ENCODE peak calls at places on chromosome 5, in six cellular contexts. One of them, this sample, is unnamed.

GRCh38 chr5:137753227-137753985 is 757 bp downstream of the HNRNPA0 start:
- DNase-seq in neural progenitor cell: peak
- DNase-seq in coronary artery: peak
- DNase-seq in activated B cell treated with CpG ODN at 0.5 μM for 24 hours: peak
- DNase-seq in brain microvascular endothelial cell: no peak
- DNase-seq in mammary epithelial cell: no peak
- DNase-seq in this sample: peak

GRCh38 chr5:163506726-163507125 is 1.3 kb downstream of the MAT2B start:
- DNase-seq in neural progenitor cell: no peak
- DNase-seq in coronary artery: no peak
- DNase-seq in activated B cell treated with CpG ODN at 0.5 μM for 24 hours: no peak
- DNase-seq in brain microvascular endothelial cell: peak
- DNase-seq in mammary epithelial cell: peak
- DNase-seq in this sample: no peak

GRCh38 chr5:32230356-32231099 is 56.4 kb upstream of the GOLPH3 start:
- DNase-seq in neural progenitor cell: no peak
- DNase-seq in coronary artery: no peak
- DNase-seq in activated B cell treated with CpG ODN at 0.5 μM for 24 hours: no peak
- DNase-seq in brain microvascular endothelial cell: no peak
- DNase-seq in mammary epithelial cell: no peak
- DNase-seq in this sample: no peak

GRCh38 chr5:39755986-39756385 is 331.2 kb upstream of the DAB2 start:
- DNase-seq in neural progenitor cell: no peak
- DNase-seq in coronary artery: no peak
- DNase-seq in activated B cell treated with CpG ODN at 0.5 μM for 24 hours: no peak
- DNase-seq in brain microvascular endothelial cell: peak
- DNase-seq in mammary epithelial cell: peak
- DNase-seq in this sample: no peak

GRCh38 chr5:124504081-124504916 is 242.1 kb downstream of the ZNF608 start:
- DNase-seq in neural progenitor cell: peak
- DNase-seq in coronary artery: no peak
- DNase-seq in activated B cell treated with CpG ODN at 0.5 μM for 24 hours: no peak
- DNase-seq in brain microvascular endothelial cell: peak
- DNase-seq in mammary epithelial cell: no peak
- DNase-seq in this sample: no peak

GRCh38 chr5:766666-767431 is 17.7 kb downstream of the ZDHHC11B start:
- DNase-seq in neural progenitor cell: no peak
- DNase-seq in coronary artery: peak
- DNase-seq in activated B cell treated with CpG ODN at 0.5 μM for 24 hours: no peak
- DNase-seq in brain microvascular endothelial cell: no peak
- DNase-seq in mammary epithelial cell: no peak
- DNase-seq in this sample: peak

GRCh38 chr5:133423618-133424282 is 188.6 kb downstream of the FSTL4 start:
- DNase-seq in neural progenitor cell: peak
- DNase-seq in coronary artery: no peak
- DNase-seq in activated B cell treated with CpG ODN at 0.5 μM for 24 hours: peak
- DNase-seq in brain microvascular endothelial cell: peak
- DNase-seq in mammary epithelial cell: peak
- DNase-seq in this sample: peak

GRCh38 chr5:63963080-63963735 is 963 bp upstream of the HTR1A start:
- DNase-seq in neural progenitor cell: peak
- DNase-seq in coronary artery: no peak
- DNase-seq in activated B cell treated with CpG ODN at 0.5 μM for 24 hours: no peak
- DNase-seq in brain microvascular endothelial cell: peak
- DNase-seq in mammary epithelial cell: peak
- DNase-seq in this sample: no peak

GRCh38 chr5:465591-466403 is 22.8 kb downstream of the EXOC3 start:
- DNase-seq in neural progenitor cell: no peak
- DNase-seq in coronary artery: peak
- DNase-seq in activated B cell treated with CpG ODN at 0.5 μM for 24 hours: peak
- DNase-seq in brain microvascular endothelial cell: no peak
- DNase-seq in mammary epithelial cell: no peak
- DNase-seq in this sample: no peak

GRCh38 chr5:74865799-74866652 is at the start of gene FAM169A:
- DNase-seq in neural progenitor cell: peak
- DNase-seq in coronary artery: no peak
- DNase-seq in activated B cell treated with CpG ODN at 0.5 μM for 24 hours: peak
- DNase-seq in brain microvascular endothelial cell: no peak
- DNase-seq in mammary epithelial cell: peak
- DNase-seq in this sample: peak

GRCh38 chr5:44981708-44982107 is 173.0 kb downstream of the MRPS30 start:
- DNase-seq in neural progenitor cell: no peak
- DNase-seq in coronary artery: no peak
- DNase-seq in activated B cell treated with CpG ODN at 0.5 μM for 24 hours: no peak
- DNase-seq in brain microvascular endothelial cell: no peak
- DNase-seq in mammary epithelial cell: no peak
- DNase-seq in this sample: no peak

GRCh38 chr5:139271201-139272027 is 22.1 kb upstream of the MATR3 start:
- DNase-seq in neural progenitor cell: no peak
- DNase-seq in coronary artery: no peak
- DNase-seq in activated B cell treated with CpG ODN at 0.5 μM for 24 hours: no peak
- DNase-seq in brain microvascular endothelial cell: peak
- DNase-seq in mammary epithelial cell: peak
- DNase-seq in this sample: no peak

GRCh38 chr5:443239-444151 is 519 bp downstream of the EXOC3 start:
- DNase-seq in neural progenitor cell: no peak
- DNase-seq in coronary artery: peak
- DNase-seq in activated B cell treated with CpG ODN at 0.5 μM for 24 hours: peak
- DNase-seq in brain microvascular endothelial cell: no peak
- DNase-seq in mammary epithelial cell: no peak
- DNase-seq in this sample: no peak

GRCh38 chr5:141763526-141763925 is 81.5 kb upstream of the ARAP3 start:
- DNase-seq in neural progenitor cell: no peak
- DNase-seq in coronary artery: no peak
- DNase-seq in activated B cell treated with CpG ODN at 0.5 μM for 24 hours: no peak
- DNase-seq in brain microvascular endothelial cell: no peak
- DNase-seq in mammary epithelial cell: no peak
- DNase-seq in this sample: no peak

GRCh38 chr5:123099514-123100151 is 10.6 kb downstream of the PRDM6 start:
- DNase-seq in neural progenitor cell: peak
- DNase-seq in coronary artery: no peak
- DNase-seq in activated B cell treated with CpG ODN at 0.5 μM for 24 hours: no peak
- DNase-seq in brain microvascular endothelial cell: no peak
- DNase-seq in mammary epithelial cell: no peak
- DNase-seq in this sample: peak
- TF ChIP-seq CTCF in neural progenitor cell: peak
- TF ChIP-seq CTCF in coronary artery: no peak
- TF ChIP-seq CTCF in activated B cell treated with CpG ODN at 0.5 μM for 24 hours: no peak
- TF ChIP-seq CTCF in brain microvascular endothelial cell: peak
- TF ChIP-seq CTCF in mammary epithelial cell: peak
- TF ChIP-seq CTCF in this sample: no peak

DNA sequence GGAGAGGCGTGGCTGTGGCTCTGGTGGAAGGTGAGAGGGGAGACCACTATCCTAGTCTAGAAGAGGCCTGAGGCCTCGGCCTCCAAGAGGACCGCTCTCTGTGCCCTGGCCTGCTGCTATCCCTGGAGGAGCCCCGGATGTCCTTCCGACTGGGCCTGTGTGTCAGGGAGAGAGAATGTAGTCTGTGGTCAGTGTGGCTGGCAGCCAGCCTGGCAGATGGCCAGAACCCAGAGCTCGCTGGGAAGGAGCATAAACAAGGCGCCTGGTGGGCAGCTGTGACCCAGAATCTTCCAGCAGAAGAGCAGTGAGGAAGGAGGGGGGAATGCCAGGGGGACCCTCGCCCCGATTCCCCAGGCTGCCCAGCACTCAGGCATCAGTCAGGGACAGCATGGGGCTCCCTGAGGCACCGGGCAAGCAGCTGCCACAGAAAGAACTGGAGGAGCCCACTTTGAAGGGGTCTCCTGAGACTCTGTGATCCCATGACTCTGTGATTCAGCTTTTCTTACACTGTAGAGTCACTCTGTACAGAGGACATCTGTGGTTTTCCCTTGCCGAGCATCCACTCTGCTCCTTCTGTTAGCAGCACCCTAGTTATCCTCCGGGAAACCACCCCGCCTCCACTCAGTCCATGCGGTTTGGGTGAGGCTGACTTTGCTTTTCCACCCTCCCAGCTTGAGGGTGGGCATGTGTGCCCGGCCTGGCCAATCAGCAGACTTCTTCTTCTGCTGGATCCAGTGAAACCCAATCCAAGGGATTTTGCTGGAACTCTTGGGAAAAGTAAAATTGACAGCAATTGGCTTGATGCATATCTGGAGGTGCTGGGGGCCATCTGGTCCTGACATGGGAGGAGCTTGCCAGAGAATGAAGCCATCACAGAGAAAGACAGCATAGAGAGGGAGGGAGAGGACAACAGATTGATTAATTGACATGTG is 46.2 kb upstream of the PWWP2A start:
- DNase-seq in neural progenitor cell: peak
- DNase-seq in coronary artery: peak
- DNase-seq in activated B cell treated with CpG ODN at 0.5 μM for 24 hours: no peak
- DNase-seq in brain microvascular endothelial cell: peak
- DNase-seq in mammary epithelial cell: peak
- DNase-seq in this sample: peak
- TF ChIP-seq CTCF in neural progenitor cell: no peak
- TF ChIP-seq CTCF in coronary artery: no peak
- TF ChIP-seq CTCF in activated B cell treated with CpG ODN at 0.5 μM for 24 hours: no peak
- TF ChIP-seq CTCF in brain microvascular endothelial cell: no peak
- TF ChIP-seq CTCF in mammary epithelial cell: no peak
- TF ChIP-seq CTCF in this sample: no peak

GRCh38 chr5:56818409-56819026 is 3.2 kb downstream of the MAP3K1 start:
- DNase-seq in neural progenitor cell: no peak
- DNase-seq in coronary artery: no peak
- DNase-seq in activated B cell treated with CpG ODN at 0.5 μM for 24 hours: no peak
- DNase-seq in brain microvascular endothelial cell: peak
- DNase-seq in mammary epithelial cell: peak
- DNase-seq in this sample: no peak
- TF ChIP-seq CTCF in neural progenitor cell: peak
- TF ChIP-seq CTCF in coronary artery: no peak
- TF ChIP-seq CTCF in activated B cell treated with CpG ODN at 0.5 μM for 24 hours: no peak
- TF ChIP-seq CTCF in brain microvascular endothelial cell: peak
- TF ChIP-seq CTCF in mammary epithelial cell: peak
- TF ChIP-seq CTCF in this sample: no peak

GRCh38 chr5:17213938-17214337 is 3.5 kb upstream of the BASP1 start:
- DNase-seq in neural progenitor cell: no peak
- DNase-seq in coronary artery: no peak
- DNase-seq in activated B cell treated with CpG ODN at 0.5 μM for 24 hours: no peak
- DNase-seq in brain microvascular endothelial cell: no peak
- DNase-seq in mammary epithelial cell: no peak
- DNase-seq in this sample: no peak
- TF ChIP-seq CTCF in neural progenitor cell: no peak
- TF ChIP-seq CTCF in coronary artery: no peak
- TF ChIP-seq CTCF in activated B cell treated with CpG ODN at 0.5 μM for 24 hours: no peak
- TF ChIP-seq CTCF in brain microvascular endothelial cell: no peak
- TF ChIP-seq CTCF in mammary epithelial cell: no peak
- TF ChIP-seq CTCF in this sample: no peak

GRCh38 chr5:112915831-112916230 is 6.2 kb downstream of the REEP5 start:
- DNase-seq in neural progenitor cell: no peak
- DNase-seq in coronary artery: no peak
- DNase-seq in activated B cell treated with CpG ODN at 0.5 μM for 24 hours: no peak
- DNase-seq in brain microvascular endothelial cell: no peak
- DNase-seq in mammary epithelial cell: no peak
- DNase-seq in this sample: no peak

GRCh38 chr5:112918136-112918535 is 3.9 kb downstream of the REEP5 start:
- DNase-seq in neural progenitor cell: no peak
- DNase-seq in coronary artery: no peak
- DNase-seq in activated B cell treated with CpG ODN at 0.5 μM for 24 hours: no peak
- DNase-seq in brain microvascular endothelial cell: no peak
- DNase-seq in mammary epithelial cell: no peak
- DNase-seq in this sample: no peak

GRCh38 chr5:112914584-112914983 is 7.4 kb downstream of the REEP5 start:
- DNase-seq in neural progenitor cell: no peak
- DNase-seq in coronary artery: no peak
- DNase-seq in activated B cell treated with CpG ODN at 0.5 μM for 24 hours: no peak
- DNase-seq in brain microvascular endothelial cell: peak
- DNase-seq in mammary epithelial cell: no peak
- DNase-seq in this sample: no peak

GRCh38 chr5:112918679-112919078 is 3.3 kb downstream of the REEP5 start:
- DNase-seq in neural progenitor cell: no peak
- DNase-seq in coronary artery: no peak
- DNase-seq in activated B cell treated with CpG ODN at 0.5 μM for 24 hours: no peak
- DNase-seq in brain microvascular endothelial cell: no peak
- DNase-seq in mammary epithelial cell: no peak
- DNase-seq in this sample: no peak

DNA sequence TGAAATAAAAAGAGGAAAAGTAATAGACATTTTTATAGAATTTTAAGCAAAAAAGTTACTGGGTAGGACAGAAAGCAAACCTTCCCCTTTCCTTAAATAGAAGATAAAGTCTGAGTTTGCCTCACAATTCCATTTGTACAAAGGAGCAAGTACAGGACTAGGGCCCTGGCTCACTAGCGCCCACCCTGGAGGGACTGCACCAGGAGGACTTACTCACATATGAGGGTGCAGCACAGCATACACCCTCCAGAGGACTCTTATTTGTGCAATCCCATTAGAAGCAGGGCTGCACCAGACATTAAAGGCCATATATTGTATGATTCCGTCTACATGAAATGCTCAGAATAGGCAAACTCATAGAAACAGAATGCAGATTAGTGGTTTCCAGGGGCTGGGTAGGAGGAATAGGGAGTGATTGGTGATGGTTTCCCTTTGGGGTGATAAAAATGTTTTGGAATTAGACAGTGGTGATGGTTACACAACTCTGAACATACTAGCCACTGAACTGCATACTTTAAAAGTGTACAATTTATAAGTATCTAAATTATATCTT is 4.5 kb downstream of the REEP5 start:
- DNase-seq in neural progenitor cell: peak
- DNase-seq in coronary artery: no peak
- DNase-seq in activated B cell treated with CpG ODN at 0.5 μM for 24 hours: no peak
- DNase-seq in brain microvascular endothelial cell: no peak
- DNase-seq in mammary epithelial cell: no peak
- DNase-seq in this sample: no peak
- TF ChIP-seq CTCF in neural progenitor cell: peak
- TF ChIP-seq CTCF in coronary artery: no peak
- TF ChIP-seq CTCF in activated B cell treated with CpG ODN at 0.5 μM for 24 hours: no peak
- TF ChIP-seq CTCF in brain microvascular endothelial cell: peak
- TF ChIP-seq CTCF in mammary epithelial cell: no peak
- TF ChIP-seq CTCF in this sample: no peak

GRCh38 chr5:168590666-168591065 is 11.5 kb upstream of the PANK3 start:
- DNase-seq in neural progenitor cell: no peak
- DNase-seq in coronary artery: no peak
- DNase-seq in activated B cell treated with CpG ODN at 0.5 μM for 24 hours: no peak
- DNase-seq in brain microvascular endothelial cell: no peak
- DNase-seq in mammary epithelial cell: no peak
- DNase-seq in this sample: no peak
- TF ChIP-seq CTCF in neural progenitor cell: no peak
- TF ChIP-seq CTCF in coronary artery: no peak
- TF ChIP-seq CTCF in activated B cell treated with CpG ODN at 0.5 μM for 24 hours: no peak
- TF ChIP-seq CTCF in brain microvascular endothelial cell: no peak
- TF ChIP-seq CTCF in mammary epithelial cell: no peak
- TF ChIP-seq CTCF in this sample: no peak